ENCODE peak calls at places on chromosomes 4 and X, in nine cellular contexts. P, O, U, M, I, L, R, Q and T are unnamed samples.

GRCh38 chr4:136793848-136794247 is 738.4 kb downstream of the PCDH18 start:
- DNase-seq in P (no peak), O (no peak), U (no peak), M (no peak), I (no peak), L (no peak), R (no peak), Q (no peak), T (no peak)

GRCh38 chr4:109303141-109303499 is 662 bp upstream of the COL25A1 start:
- DNase-seq in P (no peak), O (peak; percentile 88), U (peak; percentile 7), M (no peak), I (no peak), L (no peak), R (no peak), Q (no peak), T (no peak)

GRCh38 chr4:3226467-3226866 is 22.5 kb upstream of the MSANTD1 start:
- DNase-seq in P (no peak), O (no peak), U (no peak), M (no peak), I (no peak), L (no peak), R (no peak), Q (no peak), T (no peak)

GRCh38 chrX:53088136-53088974 is 5.6 kb upstream of the KANTR start:
- DNase-seq in P (peak; percentile 76), O (peak; percentile 89), U (peak; percentile 63), M (no peak), I (no peak), L (peak; percentile 70), R (peak; percentile 52), Q (peak; percentile 52), T (no peak)

GRCh38 chrX:15215366-15215765 is 54.5 kb downstream of the ASB9 start:
- DNase-seq in P (no peak), O (no peak), U (no peak), M (peak; percentile 66), I (no peak), L (no peak), R (no peak), Q (no peak), T (no peak)

GRCh38 chr4:157043131-157043530 is 32.8 kb upstream of the GLRB start:
- DNase-seq in P (no peak), O (peak; percentile 86), U (peak; percentile 25), M (no peak), I (peak; percentile 6), L (no peak), R (no peak), Q (no peak), T (no peak)

GRCh38 chr4:78332974-78333373 is 218.6 kb upstream of the ANXA3 start:
- DNase-seq in P (no peak), O (no peak), U (no peak), M (no peak), I (no peak), L (no peak), R (no peak), Q (no peak), T (no peak)

GRCh38 chr4:67909910-67910905 is 26.4 kb upstream of the TMPRSS11D start:
- DNase-seq in P (no peak), O (peak; percentile 18), U (no peak), M (no peak), I (no peak), L (no peak), R (no peak), Q (no peak), T (no peak)

GRCh38 chr4:122712782-122713181 is 19.7 kb upstream of the BBS12 start:
- DNase-seq in P (no peak), O (no peak), U (no peak), M (no peak), I (no peak), L (no peak), R (no peak), Q (no peak), T (no peak)

GRCh38 chr4:82797048-82797590 is 1.5 kb downstream of the SCD5 start:
- DNase-seq in P (no peak), O (no peak), U (no peak), M (no peak), I (no peak), L (no peak), R (no peak), Q (no peak), T (no peak)

GRCh38 chr4:143616771-143617170 is 83.7 kb downstream of the FREM3 start:
- DNase-seq in P (no peak), O (no peak), U (no peak), M (no peak), I (no peak), L (no peak), R (no peak), Q (no peak), T (no peak)

GRCh38 chrX:150933945-150934350 is 35.5 kb upstream of the CD99L2 start:
- DNase-seq in P (no peak), O (peak; percentile 13), U (no peak), M (no peak), I (no peak), L (no peak), R (no peak), Q (no peak), T (no peak)

GRCh38 chrX:13899607-13900006 is 82.7 kb upstream of the GPM6B start:
- DNase-seq in P (no peak), O (peak; percentile 34), U (peak; percentile 94), M (peak; percentile 37), I (peak; percentile 26), L (no peak), R (no peak), Q (no peak), T (no peak)

GRCh38 chrX:15619053-15619772 is 18.5 kb upstream of the ACE2 start:
- DNase-seq in P (no peak), O (peak; percentile 83), U (no peak), M (no peak), I (no peak), L (no peak), R (no peak), Q (no peak), T (no peak)

GRCh38 chr4:158891256-158891655 is 122.4 kb downstream of the FNIP2 start:
- DNase-seq in P (no peak), O (no peak), U (no peak), M (no peak), I (no peak), L (no peak), R (no peak), Q (no peak), T (no peak)

GRCh38 chr4:98568896-98569663 is 89.3 kb downstream of the TSPAN5 start:
- DNase-seq in P (no peak), O (no peak), U (peak; percentile 72), M (no peak), I (no peak), L (no peak), R (no peak), Q (no peak), T (no peak)

GRCh38 chr4:157992038-157992706 is 180.7 kb downstream of the GASK1B start:
- DNase-seq in P (no peak), O (peak; percentile 55), U (peak; percentile 64), M (peak; percentile 35), I (peak; percentile 54), L (peak; percentile 4), R (no peak), Q (peak; percentile 61), T (peak; percentile 60)

GRCh38 chr4:111945014-111945413 is 200.2 kb upstream of the FAM241A start:
- DNase-seq in P (no peak), O (peak; percentile 50), U (no peak), M (no peak), I (no peak), L (no peak), R (no peak), Q (no peak), T (no peak)

GRCh38 chr4:8893624-8894423 is 22.2 kb upstream of the HMX1 start:
- DNase-seq in P (no peak), O (peak; percentile 73), U (no peak), M (no peak), I (no peak), L (no peak), R (no peak), Q (no peak), T (no peak)

GRCh38 chr4:56976878-56977320 is 507 bp downstream of the NOA1 start:
- DNase-seq in P (peak; percentile 27), O (peak; percentile 72), U (peak; percentile 12), M (no peak), I (no peak), L (no peak), R (no peak), Q (peak; percentile 41), T (peak; percentile 39)

GRCh38 chr4:68655764-68656444 is 14.5 kb downstream of the UGT2B15 start:
- DNase-seq in P (no peak), O (no peak), U (no peak), M (no peak), I (no peak), L (no peak), R (no peak), Q (no peak), T (no peak)

GRCh38 chrX:106467422-106467821 is 144.4 kb upstream of the RADX start:
- DNase-seq in P (no peak), O (peak; percentile 40), U (no peak), M (no peak), I (no peak), L (no peak), R (no peak), Q (no peak), T (no peak)

GRCh38 chrX:111823703-111824102 is 52.3 kb upstream of the TRPC5OS start:
- DNase-seq in P (no peak), O (no peak), U (no peak), M (no peak), I (no peak), L (no peak), R (no peak), Q (no peak), T (no peak)